ENCODE peak calls at places on chromosome 7, in nine cellular contexts. W is CD4-positive, CD25-positive, alpha-beta regulatory T cell; I is CD8-positive, alpha-beta memory T cell; K is Peyer's patch; H is T1000; Y is colonic mucosa; N is stimulated activated CD4-positive, alpha-beta T cell treated with anti-CD3 and anti-CD28 coated beads, TNF-alpha, amount 100 ng/mL, for 4 hours; G is EL; Q is IMR-90. M is an unnamed sample.

GRCh38 chr7:69962856-69963149 is 364.5 kb downstream of the AUTS2 start:
- DNase-seq in W (no peak), I (no peak), K (no peak), H (no peak), Y (no peak), N (no peak), G (no peak), Q (no peak), M (no peak)

GRCh38 chr7:5646846-5647245 is 134.6 kb downstream of the RNF216 start:
- DNase-seq in W (no peak), I (no peak), K (no peak), H (peak), Y (no peak), N (no peak), G (peak), Q (peak), M (no peak)

GRCh38 chr7:111025013-111025412 is 65.9 kb upstream of the LRRN3 start:
- DNase-seq in W (no peak), I (peak), K (no peak), H (no peak), Y (no peak), N (no peak), G (no peak), Q (no peak), M (no peak)

GRCh38 chr7:20172736-20173334 is 44.3 kb downstream of the MACC1 start:
- DNase-seq in W (no peak), I (no peak), K (peak), H (peak), Y (peak), N (no peak), G (peak), Q (peak), M (peak)

GRCh38 chr7:122532406-122533269 is 166.3 kb downstream of the RNF133 start:
- DNase-seq in W (no peak), I (no peak), K (no peak), H (no peak), Y (no peak), N (no peak), G (peak), Q (peak), M (peak)

GRCh38 chr7:107711301-107711700 is 32.6 kb upstream of the CBLL1 start:
- DNase-seq in W (no peak), I (no peak), K (no peak), H (no peak), Y (no peak), N (no peak), G (peak), Q (peak), M (peak)

GRCh38 chr7:150986099-150986512 is 4.7 kb upstream of the NOS3 start:
- DNase-seq in W (peak), I (no peak), K (peak), H (no peak), Y (peak), N (no peak), G (peak), Q (peak), M (peak)

GRCh38 chr7:38565289-38565688 is 65.9 kb downstream of the AMPH start:
- DNase-seq in W (no peak), I (no peak), K (no peak), H (no peak), Y (no peak), N (no peak), G (no peak), Q (no peak), M (no peak)

GRCh38 chr7:82723411-82723810 is 279.8 kb upstream of the CACNA2D1 start:
- DNase-seq in W (no peak), I (no peak), K (no peak), H (no peak), Y (no peak), N (no peak), G (no peak), Q (no peak), M (no peak)

GRCh38 chr7:12965767-12966166 is 278.3 kb downstream of the ARL4A start:
- DNase-seq in W (no peak), I (no peak), K (no peak), H (no peak), Y (no peak), N (no peak), G (no peak), Q (no peak), M (no peak)

M was measured in ELR.